ENCODE peak calls at places on chromosome 19, in ten cellular contexts. X, B, Y, R, N, Q, U, G, F and P are unnamed samples.

GRCh38 chr19:9528757-9529336 is 9.6 kb downstream of the ZNF426 start:
- DNase-seq in X (no peak), B (no peak), Y (peak; percentile 9), R (no peak), N (no peak), Q (no peak), U (no peak), G (no peak), F (no peak), P (no peak)

GRCh38 chr19:48456864-48457263 is 1.5 kb downstream of the KCNJ14 start:
- DNase-seq in X (no peak), B (no peak), Y (no peak), R (no peak), N (no peak), Q (no peak), U (no peak), G (no peak), F (no peak), P (no peak)

GRCh38 chr19:55255618-55256423 is 3.0 kb downstream of the PPP6R1 start:
- DNase-seq in X (peak; percentile 79), B (no peak), Y (peak; percentile 60), R (no peak), N (no peak), Q (peak; percentile 46), U (no peak), G (no peak), F (peak; percentile 42), P (no peak)

GRCh38 chr19:44401108-44401786 is at the start of gene ZNF285:
- DNase-seq in X (peak; percentile 65), B (peak; percentile 95), Y (peak; percentile 95), R (peak; percentile 94), N (peak; percentile 95), Q (peak; percentile 84), U (peak; percentile 92), G (peak; percentile 80), F (peak; percentile 90), P (peak; percentile 86)

GRCh38 chr19:13526552-13526951 is 20.3 kb upstream of the CACNA1A start:
- DNase-seq in X (no peak), B (no peak), Y (peak; percentile 18), R (no peak), N (no peak), Q (no peak), U (no peak), G (no peak), F (no peak), P (no peak)

GRCh38 chr19:1081301-1082164 is 13.6 kb downstream of the POLR2E start:
- DNase-seq in X (no peak), B (no peak), Y (no peak), R (no peak), N (no peak), Q (no peak), U (no peak), G (no peak), F (no peak), P (no peak)

GRCh38 chr19:23916991-23917390 is 2.3 kb downstream of the ZNF726 start:
- DNase-seq in X (no peak), B (no peak), Y (peak; percentile 10), R (no peak), N (no peak), Q (no peak), U (no peak), G (no peak), F (no peak), P (no peak)

GRCh38 chr19:2089001-2089711 is 7.0 kb downstream of the MOB3A start:
- DNase-seq in X (peak; percentile 71), B (no peak), Y (peak; percentile 36), R (no peak), N (no peak), Q (no peak), U (no peak), G (no peak), F (no peak), P (no peak)

GRCh38 chr19:42295831-42296525 is 6.0 kb upstream of the PRR19 start:
- DNase-seq in X (peak; percentile 94), B (peak; percentile 89), Y (peak; percentile 41), R (peak; percentile 82), N (peak; percentile 82), Q (peak; percentile 87), U (peak; percentile 78), G (peak; percentile 95), F (peak; percentile 89), P (peak; percentile 85)

GRCh38 chr19:23981863-23982262 is 67.2 kb downstream of the ZNF726 start:
- DNase-seq in X (no peak), B (no peak), Y (no peak), R (no peak), N (no peak), Q (no peak), U (no peak), G (no peak), F (no peak), P (no peak)

GRCh38 chr19:10533656-10534386 is 9.9 kb upstream of the ATG4D start:
- DNase-seq in X (no peak), B (no peak), Y (peak; percentile 88), R (no peak), N (no peak), Q (no peak), U (no peak), G (no peak), F (no peak), P (no peak)

GRCh38 chr19:42965204-42965603 is 28.2 kb upstream of the PSG7 start:
- DNase-seq in X (no peak), B (no peak), Y (peak; percentile 87), R (no peak), N (no peak), Q (no peak), U (no peak), G (no peak), F (no peak), P (no peak)

GRCh38 chr19:18951721-18952281 is 10.8 kb upstream of the HOMER3 start:
- DNase-seq in X (no peak), B (no peak), Y (no peak), R (no peak), N (no peak), Q (no peak), U (no peak), G (no peak), F (no peak), P (no peak)

GRCh38 chr19:12272980-12273901 is 21.4 kb downstream of the ZNF44 start:
- DNase-seq in X (no peak), B (no peak), Y (no peak), R (no peak), N (no peak), Q (no peak), U (no peak), G (no peak), F (no peak), P (no peak)

GRCh38 chr19:2558543-2558942 is 82.6 kb downstream of the GADD45B start:
- DNase-seq in X (no peak), B (no peak), Y (no peak), R (no peak), N (no peak), Q (no peak), U (no peak), G (no peak), F (no peak), P (no peak)

DNA sequence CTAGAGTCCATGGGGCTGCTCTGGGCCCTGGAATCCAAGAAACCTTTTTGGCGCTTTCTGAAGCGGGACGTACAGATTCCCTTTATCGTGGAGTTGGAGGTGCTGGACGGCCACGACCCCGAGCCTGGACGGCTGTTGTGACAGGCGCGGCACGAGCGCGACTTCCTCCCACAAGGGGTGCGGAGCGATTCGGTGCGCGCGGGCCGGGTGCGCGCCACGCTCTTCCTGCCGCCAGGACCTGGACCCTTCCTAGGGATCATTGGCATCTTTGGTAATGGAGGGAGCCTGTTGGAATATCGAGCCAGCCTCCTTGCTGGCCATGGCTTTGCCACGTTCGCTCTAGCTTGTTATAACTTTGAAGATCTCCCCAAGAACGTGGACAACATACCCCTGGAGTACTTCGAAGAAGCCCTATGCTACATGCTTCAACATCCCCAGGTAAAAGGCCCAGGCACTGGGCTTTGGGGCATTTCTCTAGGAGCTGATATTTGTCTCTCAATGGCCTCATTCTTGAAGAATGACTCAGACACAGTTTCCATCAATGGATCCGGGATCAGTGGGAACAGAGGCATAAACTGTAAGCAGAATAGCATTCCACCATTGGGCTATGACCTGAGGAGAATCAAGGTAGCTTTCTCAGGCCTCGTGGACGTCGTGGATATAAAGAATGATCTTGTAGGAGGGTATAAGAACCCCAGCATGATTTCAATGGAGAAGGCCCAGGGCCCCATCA is 3.5 kb upstream of the ZFP82 start:
- DNase-seq in X (no peak), B (no peak), Y (no peak), R (no peak), N (no peak), Q (no peak), U (no peak), G (no peak), F (no peak), P (no peak)
- H3K27me3 ChIP-seq in X (no peaks in the 10 kb centered on the region), B (peaks cover 3% of the 10 kb centered on the region), Y (no peaks in the 10 kb centered on the region), R (no peaks in the 10 kb centered on the region), N (no peaks in the 10 kb centered on the region), Q (no peaks in the 10 kb centered on the region), U (no peaks in the 10 kb centered on the region), G (peaks cover 24% of the 10 kb centered on the region), F (peaks cover 11% of the 10 kb centered on the region), P (no peaks in the 10 kb centered on the region)

GRCh38 chr19:39797083-39797482 is 18.4 kb downstream of the LEUTX start:
- DNase-seq in X (no peak), B (no peak), Y (no peak), R (no peak), N (no peak), Q (no peak), U (no peak), G (no peak), F (no peak), P (no peak)
- TF ChIP-seq POLR2A in X (no peak), B (no peak), Y (no peak), R (no peak), N (no peak), Q (no peak), U (no peak), G (no peak), F (no peak), P (no peak)

DNA sequence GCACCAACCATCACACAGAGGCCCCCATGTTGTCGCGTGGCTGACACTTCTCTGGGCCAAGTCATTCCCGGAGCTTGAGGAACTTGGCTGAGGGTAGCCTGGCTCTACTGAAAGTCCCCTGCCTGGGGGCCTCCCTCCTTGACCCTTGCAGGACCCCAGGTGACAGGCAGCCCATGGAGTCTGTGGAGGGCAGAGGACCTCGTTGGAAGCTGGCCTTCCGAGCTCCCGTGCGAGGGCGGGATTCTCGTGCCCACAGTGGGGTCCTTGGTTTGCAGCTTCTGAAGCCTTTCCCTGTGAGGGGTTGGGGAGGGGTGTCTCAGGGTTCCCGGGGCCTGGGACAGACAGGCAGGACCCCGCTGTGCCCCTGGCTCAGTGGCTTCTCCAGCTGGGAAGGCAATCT is 16.4 kb downstream of the NMRK2 start:
- DNase-seq in X (no peak), B (no peak), Y (no peak), R (no peak), N (no peak), Q (no peak), U (no peak), G (no peak), F (no peak), P (no peak)
- H3K27me3 ChIP-seq in X (no peaks in the 10 kb centered on the region), B (no peaks in the 10 kb centered on the region), Y (no peaks in the 10 kb centered on the region), R (no peaks in the 10 kb centered on the region), N (no peaks in the 10 kb centered on the region), Q (no peaks in the 10 kb centered on the region), U (no peaks in the 10 kb centered on the region), G (no peaks in the 10 kb centered on the region), F (no peaks in the 10 kb centered on the region), P (no peaks in the 10 kb centered on the region)

DNA sequence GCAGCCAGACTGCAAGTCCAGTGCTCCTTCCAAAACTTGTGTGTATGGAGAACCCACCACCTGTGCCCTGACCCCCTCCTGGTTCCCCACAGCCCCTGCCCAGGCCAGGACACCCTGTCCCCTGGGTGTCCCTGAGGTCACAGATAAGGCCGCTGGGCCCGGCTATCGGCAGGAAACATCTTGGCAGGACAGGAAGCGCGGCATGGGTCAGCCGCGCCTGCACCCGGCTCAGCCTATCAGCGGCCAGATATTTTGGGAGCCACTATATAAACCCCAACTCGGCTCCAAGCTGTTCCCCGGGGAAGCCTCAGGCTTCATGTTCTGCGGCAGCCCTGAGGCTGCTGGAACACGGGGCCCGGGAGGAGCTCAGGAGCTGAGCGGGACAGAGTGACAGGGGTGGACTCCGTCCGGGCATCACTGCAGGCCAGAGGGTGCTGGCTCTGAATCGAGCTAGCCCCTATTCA is 60.8 kb downstream of the AP1M1 start:
- DNase-seq in X (peak; percentile 50), B (peak; percentile 83), Y (no peak), R (peak; percentile 67), N (peak; percentile 57), Q (peak; percentile 68), U (no peak), G (peak; percentile 35), F (peak; percentile 44), P (peak; percentile 75)
- TF ChIP-seq POLR2A in X (no peak), B (peak; percentile 24), Y (no peak), R (peak; percentile 43), N (peak; percentile 48), Q (no peak), U (no peak), G (peak; percentile 41), F (peak; percentile 39), P (peak; percentile 52)